ENCODE peak calls at places on chromosomes 12 and 14, in seven cellular contexts. O is endothelial cell of umbilical vein, M is SJCRH30, I is hepatocyte, W is astrocyte, N is endodermal cell, R is tibial nerve. A is an unnamed sample. For H3K4me1, the result is how much of the 10 kb centered on the place peaks cover.

GRCh38 chr12:120230326-120230973 is 29.5 kb upstream of the RPLP0 start:
- DNase-seq in I (peak), M (peak), O (peak), N (peak), R (peak), W (peak), A (no peak)

GRCh38 chr14:75427482-75428229 is at the start of gene JDP2:
- DNase-seq in W (peak), N (peak), O (peak), R (peak), M (peak), I (peak), A (peak)

GRCh38 chr14:69241577-69241976 is 18.4 kb upstream of the GALNT16 start:
- DNase-seq in R (no peak), W (no peak), N (no peak), O (no peak), M (no peak), I (no peak), A (no peak)

GRCh38 chr12:109116611-109116949 is 193 bp downstream of the ACACB start:
- DNase-seq in I (no peak), R (no peak), M (no peak), N (no peak), O (no peak), W (no peak), A (no peak)

GRCh38 chr14:73712540-73713141 is 1.5 kb downstream of the PNMA1 start:
- DNase-seq in W (no peak), I (peak), O (peak), N (peak), M (peak), R (no peak), A (no peak)

GRCh38 chr12:22518067-22518719 is 26.1 kb downstream of the C2CD5 start:
- DNase-seq in N (no peak), R (no peak), I (no peak), M (peak), O (peak), W (peak), A (no peak)

GRCh38 chr12:25925064-25925463 is 33.4 kb upstream of the RASSF8 start:
- DNase-seq in M (no peak), W (no peak), R (no peak), I (no peak), N (no peak), O (no peak), A (no peak)

GRCh38 chr14:99254391-99255009 is 17.5 kb downstream of the BCL11B start:
- DNase-seq in N (no peak), I (no peak), O (no peak), R (no peak), M (peak), W (no peak), A (no peak)

GRCh38 chr14:42322486-42323284 is 716.0 kb downstream of the LRFN5 start:
- DNase-seq in R (no peak), M (no peak), W (no peak), I (no peak), O (no peak), N (no peak), A (no peak)

GRCh38 chr12:52480073-52480472 is 6.5 kb upstream of the KRT6C start:
- DNase-seq in M (no peak), I (no peak), W (no peak), N (no peak), O (no peak), R (no peak), A (no peak)

GRCh38 chr12:54565658-54566552 is 16.5 kb downstream of the PDE1B start:
- DNase-seq in M (no peak), W (no peak), N (peak), R (no peak), O (no peak), I (no peak), A (no peak)

GRCh38 chr12:1314523-1314922 is 279.9 kb downstream of the FBXL14 start:
- DNase-seq in W (no peak), I (no peak), N (no peak), R (no peak), M (no peak), O (no peak), A (no peak)

GRCh38 chr14:92122351-92122677 is 545 bp downstream of the CPSF2 start:
- DNase-seq in M (peak), W (peak), O (peak), R (no peak), N (no peak), I (no peak), A (peak)

GRCh38 chr12:84384384-84384783 is 528.2 kb downstream of the SLC6A15 start:
- DNase-seq in N (no peak), M (no peak), W (no peak), R (no peak), O (no peak), I (no peak), A (no peak)

GRCh38 chr12:52223411-52224039 is 9.5 kb upstream of the KRT7 start:
- DNase-seq in I (no peak), M (no peak), W (no peak), N (no peak), O (no peak), R (no peak), A (no peak)

GRCh38 chr12:77229640-77230442 is 164.5 kb upstream of the E2F7 start:
- DNase-seq in W (peak), R (no peak), M (peak), I (no peak), O (peak), N (no peak), A (no peak)

GRCh38 chr12:124302241-124302806 is 7.4 kb downstream of the RFLNA start:
- DNase-seq in R (no peak), N (no peak), M (no peak), O (no peak), W (no peak), I (no peak), A (no peak)

GRCh38 chr12:54009171-54010052 is 627 bp downstream of the HOXC8 start:
- DNase-seq in W (no peak), M (no peak), N (peak), R (no peak), I (peak), O (no peak), A (no peak)

GRCh38 chr12:31558521-31558920 is 32.4 kb downstream of the DENND5B start:
- DNase-seq in M (no peak), R (no peak), N (no peak), O (no peak), I (no peak), W (peak), A (no peak)

DNA sequence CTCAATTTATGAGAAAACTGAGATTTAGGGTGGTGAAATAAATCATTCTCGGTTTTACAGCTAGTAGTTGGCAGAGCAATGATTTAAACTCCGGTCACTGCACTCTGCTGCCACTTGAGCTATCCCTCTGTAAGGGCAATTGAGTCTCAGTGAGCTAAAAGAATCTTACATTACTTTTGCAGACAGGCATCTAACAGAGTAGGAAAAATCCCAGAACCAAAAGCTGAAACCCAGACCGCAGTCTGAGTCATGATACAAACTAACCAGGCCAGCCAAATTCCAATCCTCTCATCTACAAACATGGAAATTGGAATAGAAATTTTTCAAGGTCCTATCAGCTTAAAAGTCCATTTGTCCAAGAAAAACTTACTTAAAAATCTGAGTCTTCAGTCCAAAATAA is 73.7 kb downstream of the ANKS1B start:
- DNase-seq in I (peak), N (no peak), O (no peak), W (peak), M (peak), R (peak), A (no peak)
- H3K4me1 ChIP-seq in I (under half), N (under half), O (under half), W (under half), M (under half), R (under half), A (under half)

GRCh38 chr14:55382483-55382882 is 29.1 kb downstream of the ATG14 start:
- DNase-seq in O (no peak), M (peak), I (no peak), R (no peak), N (no peak), W (peak), A (no peak)
- H3K27ac ChIP-seq in O (no peak), M (peak), I (peak), R (no peak), N (no peak), W (peak), A (no peak)

DNA sequence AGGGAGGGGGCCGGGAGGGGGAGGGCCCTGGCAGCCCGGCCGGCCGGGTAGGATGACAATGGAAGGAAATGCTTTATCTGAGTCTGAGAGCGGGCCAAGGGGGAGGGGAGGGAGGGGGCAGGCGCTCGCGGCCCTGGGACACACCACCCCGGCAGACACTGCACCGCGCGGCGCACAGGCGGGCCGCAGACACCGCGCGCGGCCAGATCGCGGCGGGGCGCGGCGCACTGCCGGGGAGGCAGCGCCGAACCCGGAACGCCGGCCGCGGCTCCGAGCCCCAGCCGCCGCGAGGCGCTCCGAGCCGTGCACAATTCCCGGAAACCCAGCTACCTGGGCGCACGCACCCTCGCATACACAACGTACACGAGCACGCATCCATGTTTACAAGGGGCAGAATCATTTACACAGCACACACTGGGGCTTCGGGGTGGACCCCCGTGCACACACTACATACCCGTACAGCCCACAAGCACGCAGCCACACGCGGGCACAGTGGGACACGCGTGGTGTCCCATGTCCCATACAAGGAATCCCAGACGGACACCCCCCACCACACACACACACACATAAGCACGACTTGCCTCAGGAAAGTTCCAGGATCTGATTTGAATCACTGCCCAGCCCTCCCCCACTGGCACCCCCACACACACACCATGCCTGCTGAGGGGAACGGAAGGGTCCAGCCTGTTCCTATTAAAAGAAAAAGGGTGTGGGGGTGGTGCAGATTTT is at the start of gene HDAC7:
- DNase-seq in O (peak), R (peak), M (peak), I (peak), N (peak), W (peak), A (peak)
- H3K4me1 ChIP-seq in O (under half), R (half or more), M (under half), I (half or more), N (under half), W (under half), A (under half)

DNA sequence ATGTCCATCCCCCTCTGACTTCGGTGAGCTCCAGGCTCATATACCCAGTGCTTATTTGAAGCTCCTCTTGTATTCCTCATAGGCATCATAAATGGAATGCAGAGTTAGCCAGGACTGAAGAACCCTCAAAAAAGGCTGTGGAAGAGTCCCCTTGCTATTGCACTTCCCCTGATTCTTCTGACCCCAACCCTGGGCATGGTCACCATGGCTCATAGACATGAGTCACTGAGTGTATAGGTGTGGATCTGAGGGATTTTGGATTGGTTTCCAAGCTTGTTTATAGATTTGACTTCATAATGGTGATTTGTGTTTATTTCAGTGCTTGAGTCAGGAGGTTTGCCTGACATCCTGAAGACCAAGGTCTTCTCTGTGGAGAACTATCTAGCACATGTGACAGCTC is 98.4 kb upstream of the SLC38A2 start:
- DNase-seq in O (no peak), R (no peak), M (no peak), N (no peak), I (no peak), W (no peak), A (no peak)
- H3K27ac ChIP-seq in O (no peak), R (no peak), M (no peak), N (no peak), I (no peak), W (no peak), A (no peak)

GRCh38 chr14:51715742-51716141 is 64.0 kb downstream of the FRMD6 start:
- DNase-seq in W (no peak), M (no peak), I (no peak), R (no peak), N (peak), O (no peak), A (no peak)
- H3K4me1 ChIP-seq in W (under half), M (under half), I (under half), R (under half), N (under half), O (under half), A (under half)